ENCODE peak calls at places on chromosomes 2 and 18, in eight cellular contexts. K, B, I, V, R, X, O and D are unnamed samples.

GRCh38 chr2:36389081-36389480 is 33.5 kb downstream of the CRIM1 start:
- DNase-seq in R (no peak), I (no peak), B (no peak), V (no peak), O (no peak), K (no peak), X (no peak), D (no peak)

GRCh38 chr18:59502899-59503245 is 143.8 kb upstream of the LMAN1 start:
- DNase-seq in X (no peak), R (no peak), K (no peak), O (no peak), V (no peak), B (no peak), I (no peak), D (no peak)

GRCh38 chr2:18304849-18305248 is 255.6 kb downstream of the RDH14 start:
- DNase-seq in R (no peak), I (no peak), X (no peak), K (no peak), V (no peak), B (no peak), O (no peak), D (no peak)

GRCh38 chr2:229798446-229799147 is 84.2 kb upstream of the DNER start:
- DNase-seq in I (no peak), R (no peak), X (no peak), V (no peak), O (peak), B (no peak), K (no peak), D (no peak)

GRCh38 chr2:150280255-150280654 is 207.2 kb downstream of the RND3 start:
- DNase-seq in R (no peak), X (no peak), O (peak), I (no peak), K (no peak), V (no peak), B (peak), D (no peak)

GRCh38 chr2:147100406-147101035 is 744.3 kb upstream of the ACVR2A start:
- DNase-seq in B (peak), I (no peak), O (peak), R (no peak), V (no peak), K (no peak), X (no peak), D (no peak)

GRCh38 chr2:100785621-100786296 is 34.2 kb upstream of the NPAS2 start:
- DNase-seq in B (peak), R (no peak), O (no peak), V (no peak), K (no peak), X (no peak), I (no peak), D (no peak)

GRCh38 chr18:59402432-59403090 is 43.5 kb upstream of the LMAN1 start:
- DNase-seq in K (peak), R (peak), V (peak), X (peak), B (peak), I (peak), O (peak), D (peak)

GRCh38 chr2:234550056-234550455 is 53.2 kb upstream of the ARL4C start:
- DNase-seq in X (no peak), R (no peak), O (no peak), K (no peak), I (no peak), B (no peak), V (no peak), D (no peak)

GRCh38 chr2:239035997-239036731 is 188.3 kb downstream of the TWIST2 start:
- DNase-seq in B (no peak), V (peak), K (peak), X (no peak), R (no peak), I (no peak), O (no peak), D (no peak)

GRCh38 chr2:133838642-133839370 is 270.5 kb upstream of the NCKAP5 start:
- DNase-seq in K (no peak), B (no peak), R (no peak), O (no peak), V (no peak), X (no peak), I (no peak), D (no peak)

GRCh38 chr2:60947056-60947455 is 65.7 kb downstream of the REL start:
- DNase-seq in V (no peak), I (no peak), B (no peak), K (no peak), R (no peak), X (no peak), O (no peak), D (no peak)

GRCh38 chr18:12113999-12114646 is 20.5 kb downstream of the ANKRD62 start:
- DNase-seq in I (no peak), R (no peak), K (no peak), B (no peak), V (no peak), X (no peak), O (no peak), D (no peak)